ENCODE peak calls at places on chromosomes 6 and 20, in seven cellular contexts. One of them, this sample, is unnamed.

GRCh38 chr20:62508641-62509051 is 32.9 kb upstream of the GATA5 start:
- DNase-seq in fibroblast of pulmonary artery: no peak
- DNase-seq in AG09309: no peak
- DNase-seq in IMR-90: no peak
- DNase-seq in neural crest cell: no peak
- DNase-seq in psoas muscle: no peak
- DNase-seq in tibial artery: no peak
- DNase-seq in this sample: no peak

GRCh38 chr6:11042750-11043551 is 1.2 kb downstream of the ELOVL2 start:
- DNase-seq in fibroblast of pulmonary artery: peak
- DNase-seq in AG09309: no peak
- DNase-seq in IMR-90: peak
- DNase-seq in neural crest cell: no peak
- DNase-seq in psoas muscle: no peak
- DNase-seq in tibial artery: no peak
- DNase-seq in this sample: no peak

GRCh38 chr6:33693186-33694158 is 18.0 kb downstream of the UQCC2 start:
- DNase-seq in fibroblast of pulmonary artery: no peak
- DNase-seq in AG09309: no peak
- DNase-seq in IMR-90: no peak
- DNase-seq in neural crest cell: no peak
- DNase-seq in psoas muscle: no peak
- DNase-seq in tibial artery: no peak
- DNase-seq in this sample: no peak

GRCh38 chr6:134063966-134064445 is 11.6 kb upstream of the SLC2A12 start:
- DNase-seq in fibroblast of pulmonary artery: peak
- DNase-seq in AG09309: peak
- DNase-seq in IMR-90: peak
- DNase-seq in neural crest cell: peak
- DNase-seq in psoas muscle: peak
- DNase-seq in tibial artery: peak
- DNase-seq in this sample: peak

GRCh38 chr6:33803571-33804053 is at the start of gene MLN:
- DNase-seq in fibroblast of pulmonary artery: no peak
- DNase-seq in AG09309: no peak
- DNase-seq in IMR-90: no peak
- DNase-seq in neural crest cell: no peak
- DNase-seq in psoas muscle: no peak
- DNase-seq in tibial artery: no peak
- DNase-seq in this sample: no peak

GRCh38 chr6:28634758-28635546 is 109.3 kb downstream of the GPX5 start:
- DNase-seq in fibroblast of pulmonary artery: peak
- DNase-seq in AG09309: no peak
- DNase-seq in IMR-90: no peak
- DNase-seq in neural crest cell: peak
- DNase-seq in psoas muscle: no peak
- DNase-seq in tibial artery: no peak
- DNase-seq in this sample: no peak

GRCh38 chr6:82072113-82072512 is 175.4 kb downstream of the IBTK start:
- DNase-seq in fibroblast of pulmonary artery: no peak
- DNase-seq in AG09309: peak
- DNase-seq in IMR-90: peak
- DNase-seq in neural crest cell: no peak
- DNase-seq in psoas muscle: no peak
- DNase-seq in tibial artery: no peak
- DNase-seq in this sample: no peak

GRCh38 chr6:148944608-148945007 is 197.8 kb downstream of the UST start:
- DNase-seq in fibroblast of pulmonary artery: no peak
- DNase-seq in AG09309: no peak
- DNase-seq in IMR-90: no peak
- DNase-seq in neural crest cell: no peak
- DNase-seq in psoas muscle: no peak
- DNase-seq in tibial artery: no peak
- DNase-seq in this sample: no peak

GRCh38 chr20:36311854-36312723 is 6.0 kb downstream of the DLGAP4 start:
- DNase-seq in fibroblast of pulmonary artery: no peak
- DNase-seq in AG09309: no peak
- DNase-seq in IMR-90: no peak
- DNase-seq in neural crest cell: no peak
- DNase-seq in psoas muscle: no peak
- DNase-seq in tibial artery: peak
- DNase-seq in this sample: no peak

GRCh38 chr6:168111911-168112310 is 32.9 kb upstream of the FRMD1 start:
- DNase-seq in fibroblast of pulmonary artery: no peak
- DNase-seq in AG09309: no peak
- DNase-seq in IMR-90: no peak
- DNase-seq in neural crest cell: no peak
- DNase-seq in psoas muscle: no peak
- DNase-seq in tibial artery: no peak
- DNase-seq in this sample: no peak

GRCh38 chr20:18613553-18613952 is 25.7 kb downstream of the DTD1 start:
- DNase-seq in fibroblast of pulmonary artery: no peak
- DNase-seq in AG09309: no peak
- DNase-seq in IMR-90: peak
- DNase-seq in neural crest cell: no peak
- DNase-seq in psoas muscle: no peak
- DNase-seq in tibial artery: no peak
- DNase-seq in this sample: peak

GRCh38 chr6:138277835-138278234 is 59.5 kb upstream of the PBOV1 start:
- DNase-seq in fibroblast of pulmonary artery: no peak
- DNase-seq in AG09309: no peak
- DNase-seq in IMR-90: no peak
- DNase-seq in neural crest cell: no peak
- DNase-seq in psoas muscle: no peak
- DNase-seq in tibial artery: no peak
- DNase-seq in this sample: no peak

GRCh38 chr6:113464959-113465358 is 392.2 kb upstream of the MARCKS start:
- DNase-seq in fibroblast of pulmonary artery: peak
- DNase-seq in AG09309: no peak
- DNase-seq in IMR-90: peak
- DNase-seq in neural crest cell: no peak
- DNase-seq in psoas muscle: no peak
- DNase-seq in tibial artery: no peak
- DNase-seq in this sample: peak

GRCh38 chr6:27584326-27584725 is 111.4 kb upstream of the ZNF184 start:
- DNase-seq in fibroblast of pulmonary artery: no peak
- DNase-seq in AG09309: no peak
- DNase-seq in IMR-90: no peak
- DNase-seq in neural crest cell: no peak
- DNase-seq in psoas muscle: no peak
- DNase-seq in tibial artery: no peak
- DNase-seq in this sample: no peak

GRCh38 chr20:41437836-41438235 is 71.2 kb upstream of the EMILIN3 start:
- DNase-seq in fibroblast of pulmonary artery: no peak
- DNase-seq in AG09309: no peak
- DNase-seq in IMR-90: peak
- DNase-seq in neural crest cell: no peak
- DNase-seq in psoas muscle: no peak
- DNase-seq in tibial artery: no peak
- DNase-seq in this sample: no peak

GRCh38 chr6:17519120-17519519 is 81.0 kb upstream of the FAM8A1 start:
- DNase-seq in fibroblast of pulmonary artery: peak
- DNase-seq in AG09309: no peak
- DNase-seq in IMR-90: peak
- DNase-seq in neural crest cell: no peak
- DNase-seq in psoas muscle: no peak
- DNase-seq in tibial artery: no peak
- DNase-seq in this sample: no peak

GRCh38 chr20:47543006-47543431 is 41.3 kb downstream of the NCOA3 start:
- DNase-seq in fibroblast of pulmonary artery: no peak
- DNase-seq in AG09309: no peak
- DNase-seq in IMR-90: peak
- DNase-seq in neural crest cell: no peak
- DNase-seq in psoas muscle: no peak
- DNase-seq in tibial artery: no peak
- DNase-seq in this sample: peak

GRCh38 chr6:107976267-107976783 is 18.3 kb upstream of the SEC63 start:
- DNase-seq in fibroblast of pulmonary artery: no peak
- DNase-seq in AG09309: no peak
- DNase-seq in IMR-90: no peak
- DNase-seq in neural crest cell: no peak
- DNase-seq in psoas muscle: no peak
- DNase-seq in tibial artery: no peak
- DNase-seq in this sample: no peak

GRCh38 chr6:20755631-20756030 is 221.4 kb downstream of the CDKAL1 start:
- DNase-seq in fibroblast of pulmonary artery: peak
- DNase-seq in AG09309: peak
- DNase-seq in IMR-90: peak
- DNase-seq in neural crest cell: no peak
- DNase-seq in psoas muscle: no peak
- DNase-seq in tibial artery: no peak
- DNase-seq in this sample: peak

GRCh38 chr20:10985536-10985935 is 311.7 kb upstream of the JAG1 start:
- DNase-seq in fibroblast of pulmonary artery: peak
- DNase-seq in AG09309: no peak
- DNase-seq in IMR-90: peak
- DNase-seq in neural crest cell: no peak
- DNase-seq in psoas muscle: no peak
- DNase-seq in tibial artery: no peak
- DNase-seq in this sample: no peak

GRCh38 chr6:17292600-17293133 is 11.5 kb downstream of the RBM24 start:
- DNase-seq in fibroblast of pulmonary artery: no peak
- DNase-seq in AG09309: no peak
- DNase-seq in IMR-90: no peak
- DNase-seq in neural crest cell: no peak
- DNase-seq in psoas muscle: no peak
- DNase-seq in tibial artery: no peak
- DNase-seq in this sample: no peak

GRCh38 chr6:7100072-7100750 is 7.5 kb upstream of the RREB1 start:
- DNase-seq in fibroblast of pulmonary artery: no peak
- DNase-seq in AG09309: no peak
- DNase-seq in IMR-90: no peak
- DNase-seq in neural crest cell: no peak
- DNase-seq in psoas muscle: no peak
- DNase-seq in tibial artery: no peak
- DNase-seq in this sample: no peak

GRCh38 chr20:63045991-63046390 is 39.2 kb upstream of the BHLHE23 start:
- DNase-seq in fibroblast of pulmonary artery: no peak
- DNase-seq in AG09309: no peak
- DNase-seq in IMR-90: no peak
- DNase-seq in neural crest cell: no peak
- DNase-seq in psoas muscle: no peak
- DNase-seq in tibial artery: no peak
- DNase-seq in this sample: no peak

GRCh38 chr6:31057426-31058003 is 47.2 kb downstream of the MUC22 start:
- DNase-seq in fibroblast of pulmonary artery: peak
- DNase-seq in AG09309: no peak
- DNase-seq in IMR-90: peak
- DNase-seq in neural crest cell: no peak
- DNase-seq in psoas muscle: no peak
- DNase-seq in tibial artery: no peak
- DNase-seq in this sample: peak

GRCh38 chr6:152909241-152909640 is 73.6 kb downstream of the FBXO5 start:
- DNase-seq in fibroblast of pulmonary artery: no peak
- DNase-seq in AG09309: no peak
- DNase-seq in IMR-90: no peak
- DNase-seq in neural crest cell: no peak
- DNase-seq in psoas muscle: no peak
- DNase-seq in tibial artery: no peak
- DNase-seq in this sample: no peak

GRCh38 chr6:26195376-26195923 is 108.2 kb downstream of the HFE start:
- DNase-seq in fibroblast of pulmonary artery: peak
- DNase-seq in AG09309: peak
- DNase-seq in IMR-90: peak
- DNase-seq in neural crest cell: peak
- DNase-seq in psoas muscle: peak
- DNase-seq in tibial artery: peak
- DNase-seq in this sample: peak

GRCh38 chr20:16258766-16259165 is 314.5 kb downstream of the KIF16B start:
- DNase-seq in fibroblast of pulmonary artery: no peak
- DNase-seq in AG09309: no peak
- DNase-seq in IMR-90: no peak
- DNase-seq in neural crest cell: no peak
- DNase-seq in psoas muscle: no peak
- DNase-seq in tibial artery: no peak
- DNase-seq in this sample: no peak

GRCh38 chr6:48553449-48553848 is 442.5 kb upstream of the PTCHD4 start:
- DNase-seq in fibroblast of pulmonary artery: no peak
- DNase-seq in AG09309: no peak
- DNase-seq in IMR-90: no peak
- DNase-seq in neural crest cell: no peak
- DNase-seq in psoas muscle: no peak
- DNase-seq in tibial artery: no peak
- DNase-seq in this sample: no peak

GRCh38 chr6:48550607-48551006 is 439.6 kb upstream of the PTCHD4 start:
- DNase-seq in fibroblast of pulmonary artery: no peak
- DNase-seq in AG09309: no peak
- DNase-seq in IMR-90: no peak
- DNase-seq in neural crest cell: no peak
- DNase-seq in psoas muscle: no peak
- DNase-seq in tibial artery: no peak
- DNase-seq in this sample: no peak

DNA sequence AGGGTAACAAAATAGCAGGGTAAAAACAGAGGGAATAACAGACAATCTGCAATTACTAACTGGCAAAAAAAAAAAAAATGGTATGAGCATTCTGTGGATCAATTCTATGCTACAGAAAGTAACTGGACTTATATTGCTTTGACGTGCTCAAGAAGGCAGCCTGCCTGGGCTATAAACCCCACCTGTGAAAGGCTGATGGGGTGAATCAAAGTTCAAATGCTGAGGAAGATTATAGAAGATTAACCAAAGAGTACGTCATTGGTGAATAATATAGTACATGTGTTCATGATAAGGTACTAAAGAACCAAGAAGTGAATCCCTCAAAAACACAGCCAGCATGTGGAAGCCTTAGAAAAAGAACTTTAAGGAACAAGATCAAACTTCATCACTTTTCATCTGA is 441.9 kb upstream of the PTCHD4 start:
- DNase-seq in fibroblast of pulmonary artery: no peak
- DNase-seq in AG09309: no peak
- DNase-seq in IMR-90: no peak
- DNase-seq in neural crest cell: no peak
- DNase-seq in psoas muscle: no peak
- DNase-seq in tibial artery: no peak
- DNase-seq in this sample: no peak
- TF ChIP-seq CTCF in fibroblast of pulmonary artery: no peak
- TF ChIP-seq CTCF in AG09309: no peak
- TF ChIP-seq CTCF in IMR-90: no peak
- TF ChIP-seq CTCF in neural crest cell: no peak
- TF ChIP-seq CTCF in psoas muscle: no peak
- TF ChIP-seq CTCF in tibial artery: no peak
- TF ChIP-seq CTCF in this sample: no peak

GRCh38 chr6:131787955-131788712 is 19.7 kb upstream of the ENPP1 start:
- DNase-seq in fibroblast of pulmonary artery: no peak
- DNase-seq in AG09309: no peak
- DNase-seq in IMR-90: peak
- DNase-seq in neural crest cell: no peak
- DNase-seq in psoas muscle: peak
- DNase-seq in tibial artery: no peak
- DNase-seq in this sample: peak
- TF ChIP-seq CTCF in fibroblast of pulmonary artery: no peak
- TF ChIP-seq CTCF in AG09309: peak
- TF ChIP-seq CTCF in IMR-90: peak
- TF ChIP-seq CTCF in neural crest cell: no peak
- TF ChIP-seq CTCF in psoas muscle: no peak
- TF ChIP-seq CTCF in tibial artery: peak
- TF ChIP-seq CTCF in this sample: peak

GRCh38 chr6:151447237-151447636 is 4.7 kb downstream of the RMND1 start:
- DNase-seq in fibroblast of pulmonary artery: no peak
- DNase-seq in AG09309: no peak
- DNase-seq in IMR-90: no peak
- DNase-seq in neural crest cell: no peak
- DNase-seq in psoas muscle: no peak
- DNase-seq in tibial artery: no peak
- DNase-seq in this sample: no peak
- TF ChIP-seq CTCF in fibroblast of pulmonary artery: no peak
- TF ChIP-seq CTCF in AG09309: no peak
- TF ChIP-seq CTCF in IMR-90: no peak
- TF ChIP-seq CTCF in neural crest cell: no peak
- TF ChIP-seq CTCF in psoas muscle: no peak
- TF ChIP-seq CTCF in tibial artery: no peak
- TF ChIP-seq CTCF in this sample: no peak

GRCh38 chr20:7113577-7114466 is 346.3 kb downstream of the BMP2 start:
- DNase-seq in fibroblast of pulmonary artery: peak
- DNase-seq in AG09309: no peak
- DNase-seq in IMR-90: peak
- DNase-seq in neural crest cell: peak
- DNase-seq in psoas muscle: peak
- DNase-seq in tibial artery: no peak
- DNase-seq in this sample: no peak
- TF ChIP-seq CTCF in fibroblast of pulmonary artery: peak
- TF ChIP-seq CTCF in AG09309: peak
- TF ChIP-seq CTCF in IMR-90: peak
- TF ChIP-seq CTCF in neural crest cell: peak
- TF ChIP-seq CTCF in psoas muscle: peak
- TF ChIP-seq CTCF in tibial artery: no peak
- TF ChIP-seq CTCF in this sample: no peak

This sample was measured in HFFc6.